ENCODE peak calls at places on chromosome 6, in ten cellular contexts. One of them, this sample, is unnamed.

GRCh38 chr6:92538926-92539325 is 880.4 kb downstream of the EPHA7 start:
- DNase-seq in NCI-H2029: no peak
- DNase-seq in T-helper 9 cell: no peak
- DNase-seq in NCI-H460: no peak
- DNase-seq in mesendoderm: no peak
- DNase-seq in anterior cingulate cortex: no peak
- DNase-seq in activated CD4-positive, alpha-beta T cell treated with anti-CD3 and anti-CD28 coated beads, Interleukin-2, amount 50 U/mL, for 24 hours: no peak
- DNase-seq in activated CD8-positive, alpha-beta memory T cell treated with anti-CD3 and anti-CD28 coated beads for 1 hour: no peak
- DNase-seq in neural progenitor cell: no peak
- DNase-seq in C1 segment of cervical spinal cord: no peak
- DNase-seq in this sample: no peak

GRCh38 chr6:33075568-33076405 is at the start of gene HLA-DPB1:
- DNase-seq in NCI-H2029: no peak
- DNase-seq in T-helper 9 cell: no peak
- DNase-seq in NCI-H460: peak
- DNase-seq in mesendoderm: no peak
- DNase-seq in anterior cingulate cortex: no peak
- DNase-seq in activated CD4-positive, alpha-beta T cell treated with anti-CD3 and anti-CD28 coated beads, Interleukin-2, amount 50 U/mL, for 24 hours: peak
- DNase-seq in activated CD8-positive, alpha-beta memory T cell treated with anti-CD3 and anti-CD28 coated beads for 1 hour: no peak
- DNase-seq in neural progenitor cell: peak
- DNase-seq in C1 segment of cervical spinal cord: peak
- DNase-seq in this sample: peak

GRCh38 chr6:113953346-113953745 is 17.6 kb downstream of the HDAC2 start:
- DNase-seq in NCI-H2029: no peak
- DNase-seq in T-helper 9 cell: no peak
- DNase-seq in NCI-H460: no peak
- DNase-seq in mesendoderm: no peak
- DNase-seq in anterior cingulate cortex: no peak
- DNase-seq in activated CD4-positive, alpha-beta T cell treated with anti-CD3 and anti-CD28 coated beads, Interleukin-2, amount 50 U/mL, for 24 hours: no peak
- DNase-seq in activated CD8-positive, alpha-beta memory T cell treated with anti-CD3 and anti-CD28 coated beads for 1 hour: no peak
- DNase-seq in neural progenitor cell: no peak
- DNase-seq in C1 segment of cervical spinal cord: no peak
- DNase-seq in this sample: no peak

GRCh38 chr6:139290787-139291294 is 957 bp downstream of the TXLNB start:
- DNase-seq in NCI-H2029: no peak
- DNase-seq in T-helper 9 cell: no peak
- DNase-seq in NCI-H460: no peak
- DNase-seq in mesendoderm: no peak
- DNase-seq in anterior cingulate cortex: no peak
- DNase-seq in activated CD4-positive, alpha-beta T cell treated with anti-CD3 and anti-CD28 coated beads, Interleukin-2, amount 50 U/mL, for 24 hours: peak
- DNase-seq in activated CD8-positive, alpha-beta memory T cell treated with anti-CD3 and anti-CD28 coated beads for 1 hour: no peak
- DNase-seq in neural progenitor cell: no peak
- DNase-seq in C1 segment of cervical spinal cord: no peak
- DNase-seq in this sample: no peak

GRCh38 chr6:25984265-25984664 is 21.7 kb downstream of the TRIM38 start:
- DNase-seq in NCI-H2029: no peak
- DNase-seq in T-helper 9 cell: no peak
- DNase-seq in NCI-H460: no peak
- DNase-seq in mesendoderm: no peak
- DNase-seq in anterior cingulate cortex: no peak
- DNase-seq in activated CD4-positive, alpha-beta T cell treated with anti-CD3 and anti-CD28 coated beads, Interleukin-2, amount 50 U/mL, for 24 hours: no peak
- DNase-seq in activated CD8-positive, alpha-beta memory T cell treated with anti-CD3 and anti-CD28 coated beads for 1 hour: no peak
- DNase-seq in neural progenitor cell: no peak
- DNase-seq in C1 segment of cervical spinal cord: no peak
- DNase-seq in this sample: no peak

GRCh38 chr6:161486326-161486725 is 212.5 kb upstream of the AGPAT4 start:
- DNase-seq in NCI-H2029: no peak
- DNase-seq in T-helper 9 cell: no peak
- DNase-seq in NCI-H460: peak
- DNase-seq in mesendoderm: peak
- DNase-seq in anterior cingulate cortex: no peak
- DNase-seq in activated CD4-positive, alpha-beta T cell treated with anti-CD3 and anti-CD28 coated beads, Interleukin-2, amount 50 U/mL, for 24 hours: no peak
- DNase-seq in activated CD8-positive, alpha-beta memory T cell treated with anti-CD3 and anti-CD28 coated beads for 1 hour: no peak
- DNase-seq in neural progenitor cell: no peak
- DNase-seq in C1 segment of cervical spinal cord: no peak
- DNase-seq in this sample: no peak

GRCh38 chr6:170184324-170184723 is 106.6 kb downstream of the DLL1 start:
- DNase-seq in NCI-H2029: no peak
- DNase-seq in T-helper 9 cell: no peak
- DNase-seq in NCI-H460: no peak
- DNase-seq in mesendoderm: no peak
- DNase-seq in anterior cingulate cortex: no peak
- DNase-seq in activated CD4-positive, alpha-beta T cell treated with anti-CD3 and anti-CD28 coated beads, Interleukin-2, amount 50 U/mL, for 24 hours: no peak
- DNase-seq in activated CD8-positive, alpha-beta memory T cell treated with anti-CD3 and anti-CD28 coated beads for 1 hour: no peak
- DNase-seq in neural progenitor cell: no peak
- DNase-seq in C1 segment of cervical spinal cord: no peak
- DNase-seq in this sample: no peak

GRCh38 chr6:20404641-20405032 is 3.0 kb downstream of the E2F3 start:
- DNase-seq in NCI-H2029: peak
- DNase-seq in T-helper 9 cell: peak
- DNase-seq in NCI-H460: peak
- DNase-seq in mesendoderm: peak
- DNase-seq in anterior cingulate cortex: no peak
- DNase-seq in activated CD4-positive, alpha-beta T cell treated with anti-CD3 and anti-CD28 coated beads, Interleukin-2, amount 50 U/mL, for 24 hours: peak
- DNase-seq in activated CD8-positive, alpha-beta memory T cell treated with anti-CD3 and anti-CD28 coated beads for 1 hour: peak
- DNase-seq in neural progenitor cell: peak
- DNase-seq in C1 segment of cervical spinal cord: no peak
- DNase-seq in this sample: peak

GRCh38 chr6:121161881-121162280 is 172.4 kb downstream of the TBC1D32 start:
- DNase-seq in NCI-H2029: no peak
- DNase-seq in T-helper 9 cell: no peak
- DNase-seq in NCI-H460: no peak
- DNase-seq in mesendoderm: no peak
- DNase-seq in anterior cingulate cortex: no peak
- DNase-seq in activated CD4-positive, alpha-beta T cell treated with anti-CD3 and anti-CD28 coated beads, Interleukin-2, amount 50 U/mL, for 24 hours: no peak
- DNase-seq in activated CD8-positive, alpha-beta memory T cell treated with anti-CD3 and anti-CD28 coated beads for 1 hour: no peak
- DNase-seq in neural progenitor cell: no peak
- DNase-seq in C1 segment of cervical spinal cord: no peak
- DNase-seq in this sample: no peak

GRCh38 chr6:137849709-137850093 is 17.4 kb upstream of the TNFAIP3 start:
- DNase-seq in NCI-H2029: no peak
- DNase-seq in T-helper 9 cell: no peak
- DNase-seq in NCI-H460: no peak
- DNase-seq in mesendoderm: no peak
- DNase-seq in anterior cingulate cortex: no peak
- DNase-seq in activated CD4-positive, alpha-beta T cell treated with anti-CD3 and anti-CD28 coated beads, Interleukin-2, amount 50 U/mL, for 24 hours: no peak
- DNase-seq in activated CD8-positive, alpha-beta memory T cell treated with anti-CD3 and anti-CD28 coated beads for 1 hour: no peak
- DNase-seq in neural progenitor cell: no peak
- DNase-seq in C1 segment of cervical spinal cord: no peak
- DNase-seq in this sample: no peak

GRCh38 chr6:13724174-13724573 is 12.5 kb upstream of the RANBP9 start:
- DNase-seq in NCI-H2029: no peak
- DNase-seq in T-helper 9 cell: no peak
- DNase-seq in NCI-H460: no peak
- DNase-seq in mesendoderm: peak
- DNase-seq in anterior cingulate cortex: no peak
- DNase-seq in activated CD4-positive, alpha-beta T cell treated with anti-CD3 and anti-CD28 coated beads, Interleukin-2, amount 50 U/mL, for 24 hours: no peak
- DNase-seq in activated CD8-positive, alpha-beta memory T cell treated with anti-CD3 and anti-CD28 coated beads for 1 hour: no peak
- DNase-seq in neural progenitor cell: no peak
- DNase-seq in C1 segment of cervical spinal cord: no peak
- DNase-seq in this sample: no peak

GRCh38 chr6:82951389-82951788 is 114.3 kb downstream of the UBE3D start:
- DNase-seq in NCI-H2029: no peak
- DNase-seq in T-helper 9 cell: no peak
- DNase-seq in NCI-H460: no peak
- DNase-seq in mesendoderm: no peak
- DNase-seq in anterior cingulate cortex: no peak
- DNase-seq in activated CD4-positive, alpha-beta T cell treated with anti-CD3 and anti-CD28 coated beads, Interleukin-2, amount 50 U/mL, for 24 hours: no peak
- DNase-seq in activated CD8-positive, alpha-beta memory T cell treated with anti-CD3 and anti-CD28 coated beads for 1 hour: no peak
- DNase-seq in neural progenitor cell: no peak
- DNase-seq in C1 segment of cervical spinal cord: no peak
- DNase-seq in this sample: peak

GRCh38 chr6:7726416-7727149 is 684 bp downstream of the BMP6 start:
- DNase-seq in NCI-H2029: no peak
- DNase-seq in T-helper 9 cell: no peak
- DNase-seq in NCI-H460: no peak
- DNase-seq in mesendoderm: peak
- DNase-seq in anterior cingulate cortex: no peak
- DNase-seq in activated CD4-positive, alpha-beta T cell treated with anti-CD3 and anti-CD28 coated beads, Interleukin-2, amount 50 U/mL, for 24 hours: no peak
- DNase-seq in activated CD8-positive, alpha-beta memory T cell treated with anti-CD3 and anti-CD28 coated beads for 1 hour: no peak
- DNase-seq in neural progenitor cell: peak
- DNase-seq in C1 segment of cervical spinal cord: no peak
- DNase-seq in this sample: no peak

GRCh38 chr6:166959906-166960608 is 3.7 kb upstream of the RNASET2 start:
- DNase-seq in NCI-H2029: no peak
- DNase-seq in T-helper 9 cell: no peak
- DNase-seq in NCI-H460: no peak
- DNase-seq in mesendoderm: no peak
- DNase-seq in anterior cingulate cortex: no peak
- DNase-seq in activated CD4-positive, alpha-beta T cell treated with anti-CD3 and anti-CD28 coated beads, Interleukin-2, amount 50 U/mL, for 24 hours: no peak
- DNase-seq in activated CD8-positive, alpha-beta memory T cell treated with anti-CD3 and anti-CD28 coated beads for 1 hour: no peak
- DNase-seq in neural progenitor cell: no peak
- DNase-seq in C1 segment of cervical spinal cord: no peak
- DNase-seq in this sample: no peak

GRCh38 chr6:74741608-74742007 is 464.2 kb downstream of the COL12A1 start:
- DNase-seq in NCI-H2029: no peak
- DNase-seq in T-helper 9 cell: no peak
- DNase-seq in NCI-H460: no peak
- DNase-seq in mesendoderm: no peak
- DNase-seq in anterior cingulate cortex: no peak
- DNase-seq in activated CD4-positive, alpha-beta T cell treated with anti-CD3 and anti-CD28 coated beads, Interleukin-2, amount 50 U/mL, for 24 hours: no peak
- DNase-seq in activated CD8-positive, alpha-beta memory T cell treated with anti-CD3 and anti-CD28 coated beads for 1 hour: no peak
- DNase-seq in neural progenitor cell: no peak
- DNase-seq in C1 segment of cervical spinal cord: no peak
- DNase-seq in this sample: no peak

GRCh38 chr6:85460154-85460950 is 10.5 kb downstream of the NT5E start:
- DNase-seq in NCI-H2029: no peak
- DNase-seq in T-helper 9 cell: no peak
- DNase-seq in NCI-H460: no peak
- DNase-seq in mesendoderm: no peak
- DNase-seq in anterior cingulate cortex: no peak
- DNase-seq in activated CD4-positive, alpha-beta T cell treated with anti-CD3 and anti-CD28 coated beads, Interleukin-2, amount 50 U/mL, for 24 hours: no peak
- DNase-seq in activated CD8-positive, alpha-beta memory T cell treated with anti-CD3 and anti-CD28 coated beads for 1 hour: no peak
- DNase-seq in neural progenitor cell: no peak
- DNase-seq in C1 segment of cervical spinal cord: no peak
- DNase-seq in this sample: no peak

GRCh38 chr6:91029211-91029610 is 442.3 kb upstream of the MAP3K7 start:
- DNase-seq in NCI-H2029: no peak
- DNase-seq in T-helper 9 cell: no peak
- DNase-seq in NCI-H460: no peak
- DNase-seq in mesendoderm: no peak
- DNase-seq in anterior cingulate cortex: no peak
- DNase-seq in activated CD4-positive, alpha-beta T cell treated with anti-CD3 and anti-CD28 coated beads, Interleukin-2, amount 50 U/mL, for 24 hours: no peak
- DNase-seq in activated CD8-positive, alpha-beta memory T cell treated with anti-CD3 and anti-CD28 coated beads for 1 hour: no peak
- DNase-seq in neural progenitor cell: no peak
- DNase-seq in C1 segment of cervical spinal cord: no peak
- DNase-seq in this sample: peak

GRCh38 chr6:123841067-123841896 is 37.6 kb downstream of the NKAIN2 start:
- DNase-seq in NCI-H2029: peak
- DNase-seq in T-helper 9 cell: no peak
- DNase-seq in NCI-H460: no peak
- DNase-seq in mesendoderm: no peak
- DNase-seq in anterior cingulate cortex: no peak
- DNase-seq in activated CD4-positive, alpha-beta T cell treated with anti-CD3 and anti-CD28 coated beads, Interleukin-2, amount 50 U/mL, for 24 hours: no peak
- DNase-seq in activated CD8-positive, alpha-beta memory T cell treated with anti-CD3 and anti-CD28 coated beads for 1 hour: no peak
- DNase-seq in neural progenitor cell: no peak
- DNase-seq in C1 segment of cervical spinal cord: no peak
- DNase-seq in this sample: no peak

GRCh38 chr6:81863123-81863522 is 110.6 kb upstream of the TENT5A start:
- DNase-seq in NCI-H2029: no peak
- DNase-seq in T-helper 9 cell: no peak
- DNase-seq in NCI-H460: no peak
- DNase-seq in mesendoderm: peak
- DNase-seq in anterior cingulate cortex: no peak
- DNase-seq in activated CD4-positive, alpha-beta T cell treated with anti-CD3 and anti-CD28 coated beads, Interleukin-2, amount 50 U/mL, for 24 hours: no peak
- DNase-seq in activated CD8-positive, alpha-beta memory T cell treated with anti-CD3 and anti-CD28 coated beads for 1 hour: no peak
- DNase-seq in neural progenitor cell: peak
- DNase-seq in C1 segment of cervical spinal cord: no peak
- DNase-seq in this sample: no peak

GRCh38 chr6:129402244-129402643 is 307.7 kb downstream of the ARHGAP18 start:
- DNase-seq in NCI-H2029: no peak
- DNase-seq in T-helper 9 cell: no peak
- DNase-seq in NCI-H460: no peak
- DNase-seq in mesendoderm: peak
- DNase-seq in anterior cingulate cortex: no peak
- DNase-seq in activated CD4-positive, alpha-beta T cell treated with anti-CD3 and anti-CD28 coated beads, Interleukin-2, amount 50 U/mL, for 24 hours: no peak
- DNase-seq in activated CD8-positive, alpha-beta memory T cell treated with anti-CD3 and anti-CD28 coated beads for 1 hour: no peak
- DNase-seq in neural progenitor cell: no peak
- DNase-seq in C1 segment of cervical spinal cord: no peak
- DNase-seq in this sample: no peak

GRCh38 chr6:45645302-45645701 is 267.6 kb upstream of the SUPT3H start:
- DNase-seq in NCI-H2029: no peak
- DNase-seq in T-helper 9 cell: no peak
- DNase-seq in NCI-H460: no peak
- DNase-seq in mesendoderm: no peak
- DNase-seq in anterior cingulate cortex: no peak
- DNase-seq in activated CD4-positive, alpha-beta T cell treated with anti-CD3 and anti-CD28 coated beads, Interleukin-2, amount 50 U/mL, for 24 hours: no peak
- DNase-seq in activated CD8-positive, alpha-beta memory T cell treated with anti-CD3 and anti-CD28 coated beads for 1 hour: no peak
- DNase-seq in neural progenitor cell: no peak
- DNase-seq in C1 segment of cervical spinal cord: no peak
- DNase-seq in this sample: no peak

GRCh38 chr6:62904687-62905086 is 306.6 kb upstream of the FKBP1C start:
- DNase-seq in NCI-H2029: no peak
- DNase-seq in T-helper 9 cell: no peak
- DNase-seq in NCI-H460: no peak
- DNase-seq in mesendoderm: peak
- DNase-seq in anterior cingulate cortex: no peak
- DNase-seq in activated CD4-positive, alpha-beta T cell treated with anti-CD3 and anti-CD28 coated beads, Interleukin-2, amount 50 U/mL, for 24 hours: no peak
- DNase-seq in activated CD8-positive, alpha-beta memory T cell treated with anti-CD3 and anti-CD28 coated beads for 1 hour: no peak
- DNase-seq in neural progenitor cell: peak
- DNase-seq in C1 segment of cervical spinal cord: no peak
- DNase-seq in this sample: no peak

GRCh38 chr6:158313989-158314388 is 1.7 kb downstream of the TULP4 start:
- DNase-seq in NCI-H2029: no peak
- DNase-seq in T-helper 9 cell: no peak
- DNase-seq in NCI-H460: no peak
- DNase-seq in mesendoderm: no peak
- DNase-seq in anterior cingulate cortex: no peak
- DNase-seq in activated CD4-positive, alpha-beta T cell treated with anti-CD3 and anti-CD28 coated beads, Interleukin-2, amount 50 U/mL, for 24 hours: no peak
- DNase-seq in activated CD8-positive, alpha-beta memory T cell treated with anti-CD3 and anti-CD28 coated beads for 1 hour: no peak
- DNase-seq in neural progenitor cell: no peak
- DNase-seq in C1 segment of cervical spinal cord: no peak
- DNase-seq in this sample: no peak

GRCh38 chr6:53605543-53606235 is 59.9 kb downstream of the KLHL31 start:
- DNase-seq in NCI-H2029: no peak
- DNase-seq in T-helper 9 cell: no peak
- DNase-seq in NCI-H460: no peak
- DNase-seq in mesendoderm: peak
- DNase-seq in anterior cingulate cortex: no peak
- DNase-seq in activated CD4-positive, alpha-beta T cell treated with anti-CD3 and anti-CD28 coated beads, Interleukin-2, amount 50 U/mL, for 24 hours: no peak
- DNase-seq in activated CD8-positive, alpha-beta memory T cell treated with anti-CD3 and anti-CD28 coated beads for 1 hour: no peak
- DNase-seq in neural progenitor cell: peak
- DNase-seq in C1 segment of cervical spinal cord: no peak
- DNase-seq in this sample: no peak

GRCh38 chr6:83270971-83271714 is 78.0 kb downstream of the RWDD2A start:
- DNase-seq in NCI-H2029: no peak
- DNase-seq in T-helper 9 cell: no peak
- DNase-seq in NCI-H460: peak
- DNase-seq in mesendoderm: no peak
- DNase-seq in anterior cingulate cortex: no peak
- DNase-seq in activated CD4-positive, alpha-beta T cell treated with anti-CD3 and anti-CD28 coated beads, Interleukin-2, amount 50 U/mL, for 24 hours: no peak
- DNase-seq in activated CD8-positive, alpha-beta memory T cell treated with anti-CD3 and anti-CD28 coated beads for 1 hour: no peak
- DNase-seq in neural progenitor cell: no peak
- DNase-seq in C1 segment of cervical spinal cord: no peak
- DNase-seq in this sample: no peak

GRCh38 chr6:42009844-42010184 is 40.5 kb upstream of the TAF8 start:
- DNase-seq in NCI-H2029: no peak
- DNase-seq in T-helper 9 cell: no peak
- DNase-seq in NCI-H460: no peak
- DNase-seq in mesendoderm: peak
- DNase-seq in anterior cingulate cortex: no peak
- DNase-seq in activated CD4-positive, alpha-beta T cell treated with anti-CD3 and anti-CD28 coated beads, Interleukin-2, amount 50 U/mL, for 24 hours: no peak
- DNase-seq in activated CD8-positive, alpha-beta memory T cell treated with anti-CD3 and anti-CD28 coated beads for 1 hour: no peak
- DNase-seq in neural progenitor cell: no peak
- DNase-seq in C1 segment of cervical spinal cord: no peak
- DNase-seq in this sample: no peak

GRCh38 chr6:149499066-149499465 is 14.3 kb upstream of the ZC3H12D start:
- DNase-seq in NCI-H2029: no peak
- DNase-seq in T-helper 9 cell: no peak
- DNase-seq in NCI-H460: no peak
- DNase-seq in mesendoderm: no peak
- DNase-seq in anterior cingulate cortex: no peak
- DNase-seq in activated CD4-positive, alpha-beta T cell treated with anti-CD3 and anti-CD28 coated beads, Interleukin-2, amount 50 U/mL, for 24 hours: no peak
- DNase-seq in activated CD8-positive, alpha-beta memory T cell treated with anti-CD3 and anti-CD28 coated beads for 1 hour: no peak
- DNase-seq in neural progenitor cell: no peak
- DNase-seq in C1 segment of cervical spinal cord: no peak
- DNase-seq in this sample: no peak

This sample was measured in T47D.